ENCODE peak calls at places on chromosomes 16 and 17, in four cellular contexts. One of them, this sample, is unnamed.

GRCh38 chr16:23348579-23349469 is 46.7 kb downstream of the SCNN1B start:
- DNase-seq in activated T-helper 1 cell treated with anti-CD3 and anti-CD28 coated beads, Interleukin-2, amount 50 U/mL, for 16 hours: no peak
- DNase-seq in HEK293T: peak
- DNase-seq in NCI-H2081: no peak
- DNase-seq in this sample: no peak

GRCh38 chr16:680967-681745 is 946 bp downstream of the STUB1 start:
- DNase-seq in NCI-H2081: peak
- DNase-seq in activated T-helper 1 cell treated with anti-CD3 and anti-CD28 coated beads, Interleukin-2, amount 50 U/mL, for 16 hours: no peak
- DNase-seq in HEK293T: no peak
- DNase-seq in this sample: no peak

GRCh38 chr16:47627056-47627455 is 165.9 kb downstream of the PHKB start:
- DNase-seq in HEK293T: no peak
- DNase-seq in activated T-helper 1 cell treated with anti-CD3 and anti-CD28 coated beads, Interleukin-2, amount 50 U/mL, for 16 hours: no peak
- DNase-seq in NCI-H2081: no peak
- DNase-seq in this sample: no peak

GRCh38 chr17:22266231-22266630 is 573.9 kb downstream of the KCNJ18 start:
- DNase-seq in activated T-helper 1 cell treated with anti-CD3 and anti-CD28 coated beads, Interleukin-2, amount 50 U/mL, for 16 hours: no peak
- DNase-seq in NCI-H2081: peak
- DNase-seq in HEK293T: no peak
- DNase-seq in this sample: no peak

GRCh38 chr17:63838586-63839184 is 3.8 kb downstream of the SMARCD2 start:
- DNase-seq in NCI-H2081: peak
- DNase-seq in HEK293T: no peak
- DNase-seq in activated T-helper 1 cell treated with anti-CD3 and anti-CD28 coated beads, Interleukin-2, amount 50 U/mL, for 16 hours: no peak
- DNase-seq in this sample: no peak

GRCh38 chr17:78563189-78564145 is 13.7 kb downstream of the DNAH17 start:
- DNase-seq in NCI-H2081: peak
- DNase-seq in activated T-helper 1 cell treated with anti-CD3 and anti-CD28 coated beads, Interleukin-2, amount 50 U/mL, for 16 hours: no peak
- DNase-seq in HEK293T: no peak
- DNase-seq in this sample: no peak

GRCh38 chr16:46848768-46849764 is 18.1 kb upstream of the C16orf87 start:
- DNase-seq in HEK293T: no peak
- DNase-seq in NCI-H2081: no peak
- DNase-seq in activated T-helper 1 cell treated with anti-CD3 and anti-CD28 coated beads, Interleukin-2, amount 50 U/mL, for 16 hours: no peak
- DNase-seq in this sample: no peak

GRCh38 chr17:48048321-48049140 is at the start of gene NFE2L1:
- DNase-seq in activated T-helper 1 cell treated with anti-CD3 and anti-CD28 coated beads, Interleukin-2, amount 50 U/mL, for 16 hours: peak
- DNase-seq in NCI-H2081: peak
- DNase-seq in HEK293T: peak
- DNase-seq in this sample: no peak

GRCh38 chr17:49114703-49115102 is 17.9 kb upstream of the B4GALNT2 start:
- DNase-seq in HEK293T: no peak
- DNase-seq in activated T-helper 1 cell treated with anti-CD3 and anti-CD28 coated beads, Interleukin-2, amount 50 U/mL, for 16 hours: no peak
- DNase-seq in NCI-H2081: no peak
- DNase-seq in this sample: no peak

GRCh38 chr16:1429631-1430030 is 1.2 kb upstream of the PERCC1 start:
- DNase-seq in NCI-H2081: no peak
- DNase-seq in activated T-helper 1 cell treated with anti-CD3 and anti-CD28 coated beads, Interleukin-2, amount 50 U/mL, for 16 hours: no peak
- DNase-seq in HEK293T: no peak
- DNase-seq in this sample: no peak

GRCh38 chr16:20676268-20676828 is 21.1 kb downstream of the ACSM1 start:
- DNase-seq in activated T-helper 1 cell treated with anti-CD3 and anti-CD28 coated beads, Interleukin-2, amount 50 U/mL, for 16 hours: no peak
- DNase-seq in HEK293T: no peak
- DNase-seq in NCI-H2081: no peak
- DNase-seq in this sample: no peak

GRCh38 chr17:78358538-78359215 is 1.2 kb downstream of the SOCS3 start:
- DNase-seq in HEK293T: no peak
- DNase-seq in activated T-helper 1 cell treated with anti-CD3 and anti-CD28 coated beads, Interleukin-2, amount 50 U/mL, for 16 hours: no peak
- DNase-seq in NCI-H2081: no peak
- DNase-seq in this sample: no peak

GRCh38 chr17:77127735-77128361 is 12.9 kb upstream of the SEC14L1 start:
- DNase-seq in NCI-H2081: no peak
- DNase-seq in activated T-helper 1 cell treated with anti-CD3 and anti-CD28 coated beads, Interleukin-2, amount 50 U/mL, for 16 hours: peak
- DNase-seq in HEK293T: no peak
- DNase-seq in this sample: no peak

GRCh38 chr16:69057400-69058378 is 47.8 kb upstream of the HAS3 start:
- DNase-seq in HEK293T: no peak
- DNase-seq in NCI-H2081: peak
- DNase-seq in activated T-helper 1 cell treated with anti-CD3 and anti-CD28 coated beads, Interleukin-2, amount 50 U/mL, for 16 hours: no peak
- DNase-seq in this sample: no peak

GRCh38 chr17:6279659-6280058 is 155.3 kb downstream of the AIPL1 start:
- DNase-seq in NCI-H2081: peak
- DNase-seq in activated T-helper 1 cell treated with anti-CD3 and anti-CD28 coated beads, Interleukin-2, amount 50 U/mL, for 16 hours: no peak
- DNase-seq in HEK293T: no peak
- DNase-seq in this sample: no peak

GRCh38 chr17:45749831-45750335 is 34.2 kb upstream of the CRHR1 start:
- DNase-seq in activated T-helper 1 cell treated with anti-CD3 and anti-CD28 coated beads, Interleukin-2, amount 50 U/mL, for 16 hours: no peak
- DNase-seq in HEK293T: no peak
- DNase-seq in NCI-H2081: peak
- DNase-seq in this sample: no peak

GRCh38 chr17:56785396-56785795 is 48.3 kb downstream of the C17orf67 start:
- DNase-seq in NCI-H2081: no peak
- DNase-seq in HEK293T: no peak
- DNase-seq in activated T-helper 1 cell treated with anti-CD3 and anti-CD28 coated beads, Interleukin-2, amount 50 U/mL, for 16 hours: no peak
- DNase-seq in this sample: no peak

GRCh38 chr17:75813081-75814020 is 28.7 kb downstream of the UNK start:
- DNase-seq in HEK293T: no peak
- DNase-seq in NCI-H2081: no peak
- DNase-seq in activated T-helper 1 cell treated with anti-CD3 and anti-CD28 coated beads, Interleukin-2, amount 50 U/mL, for 16 hours: no peak
- DNase-seq in this sample: no peak

GRCh38 chr17:62882284-62882683 is 74.2 kb upstream of the MARCHF10 start:
- DNase-seq in NCI-H2081: no peak
- DNase-seq in HEK293T: no peak
- DNase-seq in activated T-helper 1 cell treated with anti-CD3 and anti-CD28 coated beads, Interleukin-2, amount 50 U/mL, for 16 hours: no peak
- DNase-seq in this sample: no peak

GRCh38 chr16:68445458-68445857 is 2.9 kb downstream of the SMPD3 start:
- DNase-seq in NCI-H2081: peak
- DNase-seq in activated T-helper 1 cell treated with anti-CD3 and anti-CD28 coated beads, Interleukin-2, amount 50 U/mL, for 16 hours: no peak
- DNase-seq in HEK293T: peak
- DNase-seq in this sample: no peak

GRCh38 chr17:68519911-68520310 is 7.7 kb downstream of the PRKAR1A start:
- DNase-seq in NCI-H2081: no peak
- DNase-seq in HEK293T: no peak
- DNase-seq in activated T-helper 1 cell treated with anti-CD3 and anti-CD28 coated beads, Interleukin-2, amount 50 U/mL, for 16 hours: no peak
- DNase-seq in this sample: no peak

GRCh38 chr17:27993161-27993695 is 49.2 kb upstream of the NLK start:
- DNase-seq in NCI-H2081: no peak
- DNase-seq in activated T-helper 1 cell treated with anti-CD3 and anti-CD28 coated beads, Interleukin-2, amount 50 U/mL, for 16 hours: no peak
- DNase-seq in HEK293T: no peak
- DNase-seq in this sample: no peak

GRCh38 chr17:8120520-8121443 is 2.5 kb upstream of the ALOXE3 start:
- DNase-seq in HEK293T: peak
- DNase-seq in activated T-helper 1 cell treated with anti-CD3 and anti-CD28 coated beads, Interleukin-2, amount 50 U/mL, for 16 hours: peak
- DNase-seq in NCI-H2081: peak
- DNase-seq in this sample: no peak

GRCh38 chr17:79630821-79631639 is 20.2 kb upstream of the RBFOX3 start:
- DNase-seq in NCI-H2081: no peak
- DNase-seq in HEK293T: peak
- DNase-seq in activated T-helper 1 cell treated with anti-CD3 and anti-CD28 coated beads, Interleukin-2, amount 50 U/mL, for 16 hours: no peak
- DNase-seq in this sample: no peak

GRCh38 chr16:86928517-86929148 is 350.3 kb downstream of the FOXL1 start:
- DNase-seq in HEK293T: no peak
- DNase-seq in activated T-helper 1 cell treated with anti-CD3 and anti-CD28 coated beads, Interleukin-2, amount 50 U/mL, for 16 hours: no peak
- DNase-seq in NCI-H2081: no peak
- DNase-seq in this sample: no peak

GRCh38 chr16:57260294-57260929 is 15.4 kb downstream of the ARL2BP start:
- DNase-seq in HEK293T: no peak
- DNase-seq in activated T-helper 1 cell treated with anti-CD3 and anti-CD28 coated beads, Interleukin-2, amount 50 U/mL, for 16 hours: no peak
- DNase-seq in NCI-H2081: no peak
- DNase-seq in this sample: no peak

GRCh38 chr16:71565812-71566700 is 10.8 kb downstream of the TAT start:
- DNase-seq in NCI-H2081: no peak
- DNase-seq in activated T-helper 1 cell treated with anti-CD3 and anti-CD28 coated beads, Interleukin-2, amount 50 U/mL, for 16 hours: no peak
- DNase-seq in HEK293T: no peak
- DNase-seq in this sample: no peak

GRCh38 chr17:49316889-49317288 is 45.2 kb downstream of the ZNF652 start:
- DNase-seq in activated T-helper 1 cell treated with anti-CD3 and anti-CD28 coated beads, Interleukin-2, amount 50 U/mL, for 16 hours: no peak
- DNase-seq in HEK293T: no peak
- DNase-seq in NCI-H2081: no peak
- DNase-seq in this sample: no peak

GRCh38 chr16:1310832-1311200 is 1.4 kb downstream of the UBE2I start:
- DNase-seq in NCI-H2081: no peak
- DNase-seq in HEK293T: no peak
- DNase-seq in activated T-helper 1 cell treated with anti-CD3 and anti-CD28 coated beads, Interleukin-2, amount 50 U/mL, for 16 hours: no peak
- DNase-seq in this sample: no peak

GRCh38 chr17:45584092-45585036 is 93.8 kb upstream of the PLEKHM1 start:
- DNase-seq in activated T-helper 1 cell treated with anti-CD3 and anti-CD28 coated beads, Interleukin-2, amount 50 U/mL, for 16 hours: peak
- DNase-seq in HEK293T: peak
- DNase-seq in NCI-H2081: no peak
- DNase-seq in this sample: no peak

GRCh38 chr16:68728558-68728957 is 8.5 kb upstream of the CDH1 start:
- DNase-seq in NCI-H2081: no peak
- DNase-seq in HEK293T: no peak
- DNase-seq in activated T-helper 1 cell treated with anti-CD3 and anti-CD28 coated beads, Interleukin-2, amount 50 U/mL, for 16 hours: no peak
- DNase-seq in this sample: no peak

GRCh38 chr16:4517812-4518211 is 20.8 kb downstream of the CDIP1 start:
- DNase-seq in NCI-H2081: peak
- DNase-seq in activated T-helper 1 cell treated with anti-CD3 and anti-CD28 coated beads, Interleukin-2, amount 50 U/mL, for 16 hours: no peak
- DNase-seq in HEK293T: peak
- DNase-seq in this sample: no peak

GRCh38 chr16:84484579-84485254 is 19.7 kb downstream of the MEAK7 start:
- DNase-seq in HEK293T: peak
- DNase-seq in NCI-H2081: no peak
- DNase-seq in activated T-helper 1 cell treated with anti-CD3 and anti-CD28 coated beads, Interleukin-2, amount 50 U/mL, for 16 hours: no peak
- DNase-seq in this sample: no peak

GRCh38 chr16:18800674-18801196 is 614 bp downstream of the ARL6IP1 start:
- DNase-seq in HEK293T: peak
- DNase-seq in NCI-H2081: no peak
- DNase-seq in activated T-helper 1 cell treated with anti-CD3 and anti-CD28 coated beads, Interleukin-2, amount 50 U/mL, for 16 hours: no peak
- DNase-seq in this sample: no peak

GRCh38 chr16:59324462-59324861 is 590.3 kb upstream of the GOT2 start:
- DNase-seq in activated T-helper 1 cell treated with anti-CD3 and anti-CD28 coated beads, Interleukin-2, amount 50 U/mL, for 16 hours: no peak
- DNase-seq in NCI-H2081: no peak
- DNase-seq in HEK293T: no peak
- DNase-seq in this sample: no peak

This sample was measured in NCI-H187.